ENCODE peak calls at places on chromosome 19, in six cellular contexts. B is ovary, P is MG63, L is psoas muscle, I is bronchial epithelial cell, M is tibial nerve. D is an unnamed sample. For H3K36me3, the result is how much of the 10 kb centered on the place peaks cover.

GRCh38 chr19:6718741-6719539 is 1.5 kb downstream of the C3 start:
- DNase-seq in I (no peak), L (peak), P (no peak), B (peak), M (no peak), D (peak)

GRCh38 chr19:2517881-2518601 is 42.1 kb downstream of the GADD45B start:
- DNase-seq in B (no peak), P (no peak), L (peak), M (no peak), I (no peak), D (no peak)

GRCh38 chr19:49224856-49225255 is 67.3 kb downstream of the TRPM4 start:
- DNase-seq in L (no peak), P (peak), I (peak), B (no peak), M (no peak), D (peak)

GRCh38 chr19:44661904-44662303 is 9.4 kb upstream of the CEACAM19 start:
- DNase-seq in I (no peak), P (no peak), B (no peak), M (no peak), L (no peak), D (no peak)

GRCh38 chr19:2097330-2098327 is 914 bp downstream of the IZUMO4 start:
- DNase-seq in P (no peak), B (peak), M (no peak), I (no peak), L (no peak), D (no peak)

GRCh38 chr19:47436712-47437401 is 17.5 kb upstream of the MEIS3 start:
- DNase-seq in P (peak), B (peak), I (peak), L (peak), M (peak), D (peak)

GRCh38 chr19:17379221-17379631 is 2.1 kb upstream of the PLVAP start:
- DNase-seq in I (no peak), B (no peak), P (no peak), L (no peak), M (no peak), D (no peak)

GRCh38 chr19:47806435-47806834 is 2.1 kb upstream of the TPRX1 start:
- DNase-seq in P (no peak), L (no peak), B (no peak), I (no peak), M (no peak), D (no peak)

GRCh38 chr19:53389591-53390377 is 5.2 kb upstream of the ZNF765 start:
- DNase-seq in I (no peak), P (no peak), L (peak), B (peak), M (no peak), D (no peak)

GRCh38 chr19:48713041-48713863 is 6.3 kb downstream of the MAMSTR start:
- DNase-seq in L (peak), M (no peak), I (no peak), P (no peak), B (peak), D (no peak)

GRCh38 chr19:10424011-10424637 is 3.8 kb downstream of the PDE4A start:
- DNase-seq in I (peak), P (peak), M (peak), L (peak), B (peak), D (peak)

GRCh38 chr19:38028913-38029565 is 122.0 kb downstream of the SIPA1L3 start:
- DNase-seq in M (no peak), B (no peak), L (no peak), I (no peak), P (no peak), D (no peak)

GRCh38 chr19:1274081-1274851 is 1.1 kb upstream of the FAM174C start:
- DNase-seq in I (no peak), M (no peak), L (peak), B (peak), P (no peak), D (no peak)

GRCh38 chr19:29404951-29405727 is 120.7 kb upstream of the VSTM2B start:
- DNase-seq in I (no peak), L (no peak), B (peak), P (no peak), M (no peak), D (no peak)

GRCh38 chr19:11578342-11579142 is 1.1 kb upstream of the ACP5 start:
- DNase-seq in L (no peak), M (peak), B (peak), P (no peak), I (no peak), D (no peak)

GRCh38 chr19:29697523-29698261 is 17.4 kb downstream of the C19orf12 start:
- DNase-seq in I (no peak), P (no peak), M (no peak), B (no peak), L (no peak), D (no peak)

GRCh38 chr19:56177564-56178243 is 1.9 kb downstream of the GALP start:
- DNase-seq in L (no peak), I (no peak), M (no peak), B (no peak), P (no peak), D (no peak)

GRCh38 chr19:38736036-38736412 is 8.2 kb downstream of the CAPN12 start:
- DNase-seq in I (no peak), L (peak), M (no peak), B (peak), P (no peak), D (no peak)

GRCh38 chr19:14427461-14427860 is 5.6 kb upstream of the PKN1 start:
- DNase-seq in M (no peak), B (no peak), P (no peak), L (no peak), I (no peak), D (no peak)

GRCh38 chr19:7870571-7871279 is 3.5 kb downstream of the PRR36 start:
- DNase-seq in B (peak), M (no peak), L (peak), P (peak), I (peak), D (peak)

GRCh38 chr19:35162471-35163326 is 8.2 kb downstream of the FXYD5 start:
- DNase-seq in L (no peak), M (no peak), B (no peak), P (peak), I (peak), D (peak)

GRCh38 chr19:22619371-22619770 is 14.8 kb upstream of the ZNF492 start:
- DNase-seq in L (no peak), P (no peak), M (no peak), B (peak), I (no peak), D (no peak)

GRCh38 chr19:34155686-34156085 is 16.6 kb upstream of the LSM14A start:
- DNase-seq in I (peak), P (no peak), L (no peak), M (no peak), B (no peak), D (no peak)

GRCh38 chr19:10305139-10305806 is 4.3 kb downstream of the ZGLP1 start:
- DNase-seq in M (no peak), I (peak), B (no peak), P (peak), L (no peak), D (no peak)

GRCh38 chr19:2253106-2254051 is 2.8 kb downstream of the JSRP1 start:
- DNase-seq in M (no peak), P (no peak), B (no peak), L (no peak), I (no peak), D (no peak)

GRCh38 chr19:35657904-35658700 is 8.2 kb upstream of the UPK1A start:
- DNase-seq in I (no peak), M (no peak), L (no peak), P (peak), B (no peak), D (no peak)

GRCh38 chr19:29769997-29770396 is 41.8 kb upstream of the CCNE1 start:
- DNase-seq in P (no peak), L (no peak), I (no peak), B (no peak), M (no peak), D (no peak)

GRCh38 chr19:14089662-14090508 is 666 bp downstream of the SAMD1 start:
- DNase-seq in B (peak), I (no peak), M (peak), L (peak), P (peak), D (peak)

GRCh38 chr19:10402441-10403038 is 802 bp downstream of the CDC37 start:
- DNase-seq in B (no peak), L (peak), I (no peak), M (no peak), P (peak), D (no peak)

GRCh38 chr19:6108721-6109633 is 1.3 kb downstream of the RFX2 start:
- DNase-seq in I (peak), L (peak), B (peak), M (peak), P (peak), D (peak)

GRCh38 chr19:14023404-14024235 is 4.3 kb upstream of the RLN3 start:
- DNase-seq in L (peak), P (peak), M (no peak), I (no peak), B (no peak), D (peak)

GRCh38 chr19:49807174-49807830 is 5.8 kb downstream of the FUZ start:
- DNase-seq in L (no peak), I (no peak), P (no peak), M (no peak), B (no peak), D (no peak)

GRCh38 chr19:50815443-50815842 is 8.1 kb downstream of the KLK1 start:
- DNase-seq in M (no peak), L (no peak), P (no peak), B (no peak), I (no peak), D (no peak)

GRCh38 chr19:41328157-41328817 is 18.3 kb downstream of the CCDC97 start:
- DNase-seq in P (peak), I (peak), M (no peak), L (no peak), B (no peak), D (no peak)

GRCh38 chr19:53945441-53945840 is 17.3 kb upstream of the CACNG8 start:
- DNase-seq in B (no peak), P (peak), I (no peak), M (no peak), L (no peak), D (peak)

GRCh38 chr19:54172764-54173699 is at the start of gene TMC4:
- DNase-seq in M (no peak), L (no peak), B (no peak), P (no peak), I (peak), D (peak)

GRCh38 chr19:58361900-58362271 is 665 bp downstream of the ZNF497 start:
- DNase-seq in M (no peak), B (no peak), L (peak), P (peak), I (no peak), D (no peak)

GRCh38 chr19:58350871-58351557 is 2.3 kb downstream of the A1BG start:
- DNase-seq in B (no peak), M (no peak), I (no peak), P (no peak), L (no peak), D (no peak)

GRCh38 chr19:31505596-31505910 is 156.3 kb upstream of the TSHZ3 start:
- DNase-seq in L (no peak), M (no peak), B (no peak), P (no peak), I (no peak), D (no peak)
- H3K36me3 ChIP-seq in L (under half), M (under half), B (under half), P (under half), I (under half), D (under half)

GRCh38 chr19:5074830-5075394 is 106.0 kb downstream of the KDM4B start:
- DNase-seq in P (no peak), L (peak), I (no peak), M (no peak), B (no peak), D (no peak)
- H3K36me3 ChIP-seq in P (under half), L (under half), I (under half), M (half or more), B (under half), D (under half)

DNA sequence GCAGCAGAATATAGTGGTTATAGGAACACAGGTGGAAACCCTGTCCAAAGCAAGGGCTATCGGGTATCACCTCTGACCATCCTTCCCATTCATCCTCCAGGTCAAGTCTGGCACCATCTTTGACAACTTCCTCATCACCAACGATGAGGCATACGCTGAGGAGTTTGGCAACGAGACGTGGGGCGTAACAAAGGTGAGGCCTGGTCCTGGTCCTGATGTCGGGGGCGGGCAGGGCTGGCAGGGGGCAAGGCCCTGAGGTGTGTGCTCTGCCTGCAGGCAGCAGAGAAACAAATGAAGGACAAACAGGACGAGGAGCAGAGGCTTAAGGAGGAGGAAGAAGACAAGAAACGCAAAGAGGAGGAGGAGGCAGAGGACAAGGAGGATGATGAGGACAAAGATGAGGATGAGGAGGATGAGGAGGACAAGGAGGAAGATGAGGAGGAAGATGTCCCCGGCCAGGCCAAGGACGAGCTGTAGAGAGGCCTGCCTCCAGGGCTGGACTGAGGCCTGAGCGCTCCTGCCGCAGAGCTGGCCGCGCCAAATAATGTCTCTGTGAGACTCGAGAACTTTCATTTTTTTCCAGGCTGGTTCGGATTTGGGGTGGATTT is 2.1 kb upstream of the RAD23A start:
- DNase-seq in B (no peak), L (no peak), M (no peak), P (no peak), I (no peak), D (no peak)
- H3K36me3 ChIP-seq in B (under half), L (under half), M (half or more), P (half or more), I (under half), D (under half)

GRCh38 chr19:3964256-3965194 is 6.4 kb downstream of the DAPK3 start:
- DNase-seq in B (no peak), L (no peak), I (no peak), P (no peak), M (no peak), D (no peak)

GRCh38 chr19:3959766-3960131 is 11.2 kb downstream of the DAPK3 start:
- DNase-seq in P (no peak), I (no peak), L (no peak), M (no peak), B (no peak), D (no peak)

GRCh38 chr19:3961007-3961406 is 9.9 kb downstream of the DAPK3 start:
- DNase-seq in M (no peak), B (no peak), I (no peak), P (no peak), L (no peak), D (no peak)

GRCh38 chr19:3966051-3967017 is 4.6 kb downstream of the DAPK3 start:
- DNase-seq in I (no peak), B (peak), P (no peak), M (no peak), L (no peak), D (no peak)

GRCh38 chr19:3963458-3964255 is 7.2 kb downstream of the DAPK3 start:
- DNase-seq in P (no peak), B (peak), I (no peak), M (no peak), L (no peak), D (no peak)
- H3K36me3 ChIP-seq in P (under half), B (under half), I (half or more), M (half or more), L (under half), D (under half)

GRCh38 chr19:15732388-15732787 is 4.6 kb downstream of the OR10H2 start:
- DNase-seq in M (no peak), B (no peak), I (no peak), P (no peak), L (no peak), D (no peak)
- H3K36me3 ChIP-seq in M (under half), B (under half), I (under half), P (under half), L (under half), D (under half)

GRCh38 chr19:18860302-18860700 is 28.5 kb downstream of the UPF1 start:
- DNase-seq in I (no peak), B (no peak), M (no peak), P (no peak), L (no peak), D (no peak)
- H3K36me3 ChIP-seq in I (half or more), B (under half), M (half or more), P (half or more), L (under half), D (half or more)